ENCODE peak calls at places on chromosome 4, in four cellular contexts. R, Q, B and W are unnamed samples.

GRCh38 chr4:74628808-74629616 is 165.3 kb downstream of the BTC start:
- DNase-seq in R (no peak), Q (no peak), B (no peak), W (no peak)

GRCh38 chr4:187478292-187479205 is 517.0 kb upstream of the ZFP42 start:
- DNase-seq in R (no peak), Q (no peak), B (no peak), W (no peak)

GRCh38 chr4:73583661-73584060 is 36.6 kb downstream of the RASSF6 start:
- DNase-seq in R (no peak), Q (no peak), B (no peak), W (no peak)

GRCh38 chr4:186092296-186092695 is 12.2 kb upstream of the FAM149A start:
- DNase-seq in R (no peak), Q (no peak), B (no peak), W (no peak)

GRCh38 chr4:40301592-40301991 is 33.5 kb upstream of the CHRNA9 start:
- DNase-seq in R (no peak), Q (peak), B (no peak), W (no peak)

GRCh38 chr4:45327544-45327943 is 601.2 kb upstream of the GNPDA2 start:
- DNase-seq in R (no peak), Q (no peak), B (no peak), W (no peak)

GRCh38 chr4:97072666-97073065 is 1070.6 kb downstream of the STPG2 start:
- DNase-seq in R (no peak), Q (no peak), B (no peak), W (no peak)

GRCh38 chr4:37928421-37928820 is 31.8 kb upstream of the PTTG2 start:
- DNase-seq in R (no peak), Q (no peak), B (no peak), W (no peak)

GRCh38 chr4:152109585-152110509 is 349.0 kb upstream of the GATB start:
- DNase-seq in R (no peak), Q (no peak), B (peak), W (no peak)

GRCh38 chr4:170259631-170260153 is 169.9 kb upstream of the AADAT start:
- DNase-seq in R (peak), Q (peak), B (peak), W (peak)

DNA sequence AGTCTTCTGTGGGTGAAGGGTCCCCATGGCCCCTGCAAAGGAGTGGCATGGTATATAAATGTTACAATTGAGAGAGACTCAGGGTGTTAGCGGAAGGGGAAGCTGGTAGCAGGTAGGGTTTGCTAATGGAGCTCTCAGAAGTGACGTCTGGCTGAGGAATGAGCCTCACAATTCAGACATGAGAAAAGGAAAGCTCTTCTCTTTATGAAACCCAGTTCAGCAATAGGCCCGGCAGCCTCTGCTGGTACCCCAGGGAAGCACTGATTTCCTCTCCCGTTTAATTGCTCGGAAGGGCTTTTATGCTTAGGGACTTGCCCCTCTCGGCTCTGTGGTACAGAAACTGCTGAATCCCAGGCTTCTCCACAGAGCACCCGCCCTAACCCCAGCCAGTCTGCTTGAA is 19.4 kb upstream of the AFAP1 start:
- DNase-seq in R (no peak), Q (no peak), B (no peak), W (no peak)
- TF ChIP-seq CTCF in R (no peak), Q (no peak), B (no peak), W (no peak)

DNA sequence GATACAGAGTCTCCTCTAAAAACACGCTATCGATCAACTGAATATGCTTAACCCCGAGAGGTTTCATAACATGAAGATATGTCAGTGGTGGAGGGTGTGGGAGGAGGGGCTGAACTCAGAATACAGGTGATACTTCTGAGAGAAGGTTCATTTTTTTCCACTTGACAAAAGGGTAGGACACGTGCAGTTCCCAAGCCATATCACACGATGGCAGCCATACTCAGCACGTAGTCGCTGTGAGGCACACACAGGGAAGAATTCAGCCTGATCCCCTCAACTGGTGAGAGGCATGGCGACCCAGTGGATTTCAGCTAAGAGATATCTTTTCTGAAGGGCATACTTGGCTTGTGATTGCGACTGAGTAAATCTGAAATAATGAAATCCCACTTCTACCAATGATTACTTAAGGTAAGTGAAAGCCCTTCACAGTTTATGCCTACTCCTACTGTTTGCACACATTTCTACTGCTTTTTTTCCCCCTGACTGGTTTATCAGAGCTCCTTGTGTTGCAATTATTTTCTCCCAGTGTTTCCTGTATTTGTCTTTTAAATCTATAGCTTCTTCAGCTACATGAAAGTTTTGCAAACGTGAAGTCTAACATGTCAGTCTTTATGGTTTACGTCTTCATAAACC is 133.1 kb downstream of the CORIN start:
- DNase-seq in R (peak), Q (peak), B (peak), W (no peak)
- TF ChIP-seq CTCF in R (peak), Q (peak), B (peak), W (peak)

DNA sequence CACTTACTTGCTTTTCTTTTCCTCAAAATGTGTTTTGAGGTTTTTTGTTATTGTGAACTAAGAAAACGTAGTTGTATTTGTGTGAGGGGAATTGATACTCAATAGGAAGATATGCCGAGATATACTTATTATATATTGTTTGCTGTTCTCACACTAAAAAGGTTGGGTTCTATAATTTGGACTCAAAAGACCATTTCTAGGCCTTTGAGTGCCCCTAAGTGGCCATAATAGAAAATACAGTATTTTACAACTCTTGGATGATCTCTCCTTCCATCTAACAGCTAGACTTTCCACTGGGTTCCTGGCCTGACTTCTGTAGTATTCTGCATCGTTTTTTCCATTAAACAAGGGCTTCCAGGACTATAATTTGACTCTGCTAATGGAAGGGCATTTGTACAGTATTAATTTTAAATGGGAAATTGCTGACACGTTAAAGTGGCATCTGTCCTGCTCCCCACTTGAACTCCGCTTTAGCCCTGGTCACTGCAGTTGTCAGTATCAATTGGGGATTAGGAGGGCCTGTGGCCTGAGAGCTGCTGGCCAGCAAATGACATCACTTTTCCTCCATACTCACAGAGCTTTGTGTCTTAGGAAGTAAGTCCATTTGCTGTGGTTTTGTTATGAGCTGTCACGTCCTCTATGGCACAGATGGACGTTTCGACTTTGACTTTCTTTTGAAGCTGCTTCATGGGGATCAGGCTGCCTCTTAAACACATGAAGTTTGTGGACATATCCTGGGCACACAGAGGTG is 176.9 kb downstream of the SLIT2 start:
- DNase-seq in R (no peak), Q (no peak), B (no peak), W (no peak)
- TF ChIP-seq CTCF in R (no peak), Q (no peak), B (peak), W (peak)

GRCh38 chr4:6447561-6448290 is 24.7 kb downstream of the PPP2R2C start:
- DNase-seq in R (no peak), Q (no peak), B (no peak), W (no peak)
- TF ChIP-seq CTCF in R (no peak), Q (no peak), B (no peak), W (no peak)

GRCh38 chr4:90084277-90084966 is 42.8 kb upstream of the CCSER1 start:
- DNase-seq in R (no peak), Q (no peak), B (no peak), W (no peak)
- TF ChIP-seq CTCF in R (no peak), Q (no peak), B (no peak), W (no peak)

DNA sequence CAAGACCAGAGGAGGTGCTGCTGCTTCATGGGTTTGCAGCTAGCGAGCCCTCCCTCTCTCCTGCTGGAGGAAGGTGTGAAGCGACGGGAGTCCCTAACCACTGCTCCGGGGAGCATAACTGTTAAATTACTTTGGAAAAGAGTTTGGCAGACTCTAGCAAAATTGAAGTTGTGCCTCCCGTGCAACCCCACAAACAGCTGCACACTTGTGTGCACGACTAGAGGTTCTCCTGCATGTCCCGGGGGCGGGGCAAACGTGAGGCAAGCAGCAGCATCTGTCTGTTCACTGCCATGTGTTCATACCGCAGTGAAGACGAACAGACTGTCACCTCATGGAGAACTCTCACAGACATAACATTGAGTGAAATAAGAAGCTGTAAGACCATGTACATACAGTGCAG is 34.5 kb downstream of the TNIP2 start:
- DNase-seq in R (no peak), Q (no peak), B (peak), W (no peak)
- TF ChIP-seq CTCF in R (no peak), Q (no peak), B (no peak), W (no peak)

DNA sequence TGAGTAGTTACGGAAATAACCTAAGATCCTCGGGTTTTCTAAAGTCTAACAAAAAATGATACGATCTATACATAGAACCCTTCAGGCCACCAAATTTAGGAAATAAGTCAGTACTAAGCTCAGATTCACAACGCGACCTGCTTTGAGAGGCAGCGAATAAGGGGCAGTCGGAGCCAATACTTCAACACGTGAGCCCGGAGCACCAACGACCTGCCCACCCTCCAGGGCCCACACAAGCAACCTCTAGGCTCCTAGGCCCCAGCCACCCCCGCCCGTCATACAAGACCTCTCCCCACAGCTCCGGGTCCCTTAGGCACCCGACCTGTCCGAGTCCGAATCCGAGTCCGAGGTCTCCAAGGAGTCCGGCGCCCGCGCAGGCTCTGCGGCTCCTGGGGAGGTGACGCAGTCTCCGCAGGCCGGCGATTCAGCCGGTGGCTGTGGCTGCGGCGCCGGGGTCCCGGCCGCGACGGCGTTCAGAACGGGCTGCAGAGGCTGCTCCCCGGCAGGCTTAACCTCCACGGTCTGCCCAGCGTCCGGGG is 580 bp downstream of the NAF1 start:
- DNase-seq in R (peak), Q (peak), B (peak), W (peak)
- TF ChIP-seq CTCF in R (no peak), Q (no peak), B (no peak), W (no peak)